ENCODE peak calls at places on chromosome 21, in six cellular contexts. H is IMR-90, U is K562, X is transverse colon, I is prostate gland, T is adrenal gland. F is an unnamed sample.

GRCh38 chr21:40845621-40846020 is 1.3 kb downstream of the DSCAM start:
- DNase-seq in H (peak), U (no peak), X (no peak), I (no peak), T (no peak), F (no peak)

GRCh38 chr21:24514081-24514733 is 1093.1 kb downstream of the MRPL39 start:
- DNase-seq in H (peak), U (no peak), X (no peak), I (no peak), T (no peak), F (no peak)

GRCh38 chr21:45803613-45804340 is 160.3 kb downstream of the PCBP3 start:
- DNase-seq in H (no peak), U (no peak), X (no peak), I (no peak), T (no peak), F (no peak)

GRCh38 chr21:43718872-43719747 is at the start of gene PDXK:
- DNase-seq in H (peak), U (peak), X (peak), I (peak), T (peak), F (peak)

GRCh38 chr21:15433091-15433490 is 296.7 kb upstream of the USP25 start:
- DNase-seq in H (no peak), U (no peak), X (no peak), I (no peak), T (no peak), F (no peak)

GRCh38 chr21:45316871-45317400 is 29.2 kb upstream of the POFUT2 start:
- DNase-seq in H (no peak), U (no peak), X (no peak), I (no peak), T (no peak), F (no peak)

GRCh38 chr21:44418876-44419230 is 36.5 kb upstream of the LRRC3 start:
- DNase-seq in H (no peak), U (no peak), X (no peak), I (no peak), T (no peak), F (no peak)

GRCh38 chr21:42413093-42413492 is 9.4 kb downstream of the UBASH3A start:
- DNase-seq in H (no peak), U (no peak), X (no peak), I (no peak), T (no peak), F (no peak)

GRCh38 chr21:44353200-44353970 is at the start of gene TRPM2:
- DNase-seq in H (no peak), U (no peak), X (peak), I (no peak), T (peak), F (no peak)

GRCh38 chr21:43578677-43579313 is 80.5 kb downstream of the HSF2BP start:
- DNase-seq in H (peak), U (no peak), X (no peak), I (no peak), T (no peak), F (no peak)

GRCh38 chr21:45888361-45889009 is 93.1 kb upstream of the COL6A1 start:
- DNase-seq in H (no peak), U (no peak), X (no peak), I (no peak), T (no peak), F (no peak)

GRCh38 chr21:42398414-42399030 is 2.7 kb upstream of the TMPRSS3 start:
- DNase-seq in H (no peak), U (no peak), X (no peak), I (no peak), T (no peak), F (no peak)

GRCh38 chr21:30216041-30216723 is at the start of gene CLDN8:
- DNase-seq in H (no peak), U (no peak), X (peak), I (peak), T (no peak), F (no peak)

GRCh38 chr21:21464691-21465090 is 466.5 kb downstream of the NCAM2 start:
- DNase-seq in H (no peak), U (no peak), X (no peak), I (no peak), T (no peak), F (no peak)

GRCh38 chr21:29256125-29256895 is 42.4 kb upstream of the BACH1 start:
- DNase-seq in H (no peak), U (no peak), X (no peak), I (no peak), T (no peak), F (no peak)

GRCh38 chr21:38282921-38283320 is 26.1 kb downstream of the KCNJ15 start:
- DNase-seq in H (peak), U (no peak), X (no peak), I (no peak), T (no peak), F (no peak)

GRCh38 chr21:28568692-28569091 is 424.0 kb downstream of the LTN1 start:
- DNase-seq in H (no peak), U (no peak), X (no peak), I (no peak), T (no peak), F (no peak)

GRCh38 chr21:31151682-31152081 is 113.4 kb upstream of the KRTAP19-8 start:
- DNase-seq in H (no peak), U (no peak), X (no peak), I (no peak), T (no peak), F (no peak)

GRCh38 chr21:42696026-42696380 is 42.6 kb downstream of the PDE9A start:
- DNase-seq in H (no peak), U (no peak), X (no peak), I (no peak), T (no peak), F (no peak)

GRCh38 chr21:26846036-26846931 is 1.1 kb upstream of the ADAMTS1 start:
- DNase-seq in H (peak), U (no peak), X (peak), I (peak), T (peak), F (peak)

GRCh38 chr21:15421521-15421920 is 308.3 kb upstream of the USP25 start:
- DNase-seq in H (no peak), U (no peak), X (no peak), I (no peak), T (no peak), F (no peak)

GRCh38 chr21:46560568-46561447 is 44.1 kb downstream of the S100B start:
- DNase-seq in H (no peak), U (peak), X (no peak), I (no peak), T (no peak), F (no peak)

GRCh38 chr21:45004481-45005263 is 64.8 kb downstream of the SLX9 start:
- DNase-seq in H (peak), U (peak), X (peak), I (no peak), T (no peak), F (peak)

GRCh38 chr21:42847051-42847707 is 32.2 kb downstream of the WDR4 start:
- DNase-seq in H (no peak), U (no peak), X (no peak), I (no peak), T (peak), F (no peak)

GRCh38 chr21:42118901-42119300 is 47.8 kb downstream of the UMODL1 start:
- DNase-seq in H (peak), U (no peak), X (peak), I (no peak), T (no peak), F (no peak)

GRCh38 chr21:45852886-45853400 is 128.6 kb upstream of the COL6A1 start:
- DNase-seq in H (no peak), U (no peak), X (no peak), I (no peak), T (no peak), F (no peak)

GRCh38 chr21:46027855-46028493 is 46.4 kb downstream of the COL6A1 start:
- DNase-seq in H (peak), U (no peak), X (no peak), I (no peak), T (no peak), F (peak)

GRCh38 chr21:34545079-34545884 is 33.3 kb upstream of the KCNE1 start:
- DNase-seq in H (peak), U (no peak), X (peak), I (no peak), T (no peak), F (no peak)
- TF ChIP-seq POLR2A in H (no peak), U (no peak), X (no peak), I (no peak), T (no peak), F (no peak)

DNA sequence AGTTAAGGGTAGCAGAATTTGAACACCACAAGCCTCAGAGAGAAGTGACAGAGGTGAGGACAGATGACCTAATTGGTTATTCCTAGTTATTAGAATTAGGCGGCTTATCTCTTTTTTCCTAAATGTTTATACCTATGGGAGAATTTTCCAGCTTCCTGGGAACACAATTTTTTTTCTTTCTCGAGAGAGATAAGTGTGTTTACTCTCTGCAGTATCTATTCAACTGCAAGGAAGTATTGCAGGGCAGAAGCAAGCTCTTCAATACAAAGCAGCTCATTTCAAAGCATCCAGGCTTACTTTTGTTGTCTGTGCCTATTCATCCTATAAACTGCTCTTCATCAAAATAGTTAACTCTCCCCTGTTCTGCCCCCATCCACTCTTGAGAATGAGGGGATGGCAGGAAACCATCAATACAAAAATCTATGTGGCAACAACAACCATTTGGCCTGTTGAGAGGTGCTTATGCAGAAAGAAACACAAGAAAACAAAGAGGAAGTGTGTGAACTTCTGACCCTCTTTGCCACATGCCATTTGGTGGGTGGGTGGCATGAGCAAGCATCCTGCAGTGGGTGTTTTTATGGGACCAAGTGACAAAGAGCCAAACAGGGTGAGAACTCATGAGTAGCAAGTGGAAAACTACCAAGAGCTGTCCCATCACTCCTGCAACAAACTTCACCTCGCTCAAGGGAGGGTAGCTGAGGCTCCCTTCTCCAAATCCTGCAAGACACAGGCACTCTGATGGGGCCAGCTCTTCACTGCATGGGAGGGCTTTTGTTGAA is 50.6 kb upstream of the MRPS6 start:
- DNase-seq in H (no peak), U (no peak), X (no peak), I (no peak), T (no peak), F (no peak)
- H3K27ac ChIP-seq in H (no peak), U (no peak), X (peak), I (no peak), T (no peak), F (no peak)

GRCh38 chr21:25582888-25583287 is 24.4 kb downstream of the MRPL39 start:
- DNase-seq in H (no peak), U (no peak), X (no peak), I (no peak), T (no peak), F (no peak)

GRCh38 chr21:25577765-25578069 is 29.6 kb downstream of the MRPL39 start:
- DNase-seq in H (no peak), U (no peak), X (no peak), I (no peak), T (no peak), F (no peak)

GRCh38 chr21:25579402-25580016 is 27.8 kb downstream of the MRPL39 start:
- DNase-seq in H (no peak), U (no peak), X (no peak), I (no peak), T (no peak), F (no peak)

GRCh38 chr21:25582164-25582563 is 25.1 kb downstream of the MRPL39 start:
- DNase-seq in H (no peak), U (no peak), X (no peak), I (no peak), T (no peak), F (no peak)

DNA sequence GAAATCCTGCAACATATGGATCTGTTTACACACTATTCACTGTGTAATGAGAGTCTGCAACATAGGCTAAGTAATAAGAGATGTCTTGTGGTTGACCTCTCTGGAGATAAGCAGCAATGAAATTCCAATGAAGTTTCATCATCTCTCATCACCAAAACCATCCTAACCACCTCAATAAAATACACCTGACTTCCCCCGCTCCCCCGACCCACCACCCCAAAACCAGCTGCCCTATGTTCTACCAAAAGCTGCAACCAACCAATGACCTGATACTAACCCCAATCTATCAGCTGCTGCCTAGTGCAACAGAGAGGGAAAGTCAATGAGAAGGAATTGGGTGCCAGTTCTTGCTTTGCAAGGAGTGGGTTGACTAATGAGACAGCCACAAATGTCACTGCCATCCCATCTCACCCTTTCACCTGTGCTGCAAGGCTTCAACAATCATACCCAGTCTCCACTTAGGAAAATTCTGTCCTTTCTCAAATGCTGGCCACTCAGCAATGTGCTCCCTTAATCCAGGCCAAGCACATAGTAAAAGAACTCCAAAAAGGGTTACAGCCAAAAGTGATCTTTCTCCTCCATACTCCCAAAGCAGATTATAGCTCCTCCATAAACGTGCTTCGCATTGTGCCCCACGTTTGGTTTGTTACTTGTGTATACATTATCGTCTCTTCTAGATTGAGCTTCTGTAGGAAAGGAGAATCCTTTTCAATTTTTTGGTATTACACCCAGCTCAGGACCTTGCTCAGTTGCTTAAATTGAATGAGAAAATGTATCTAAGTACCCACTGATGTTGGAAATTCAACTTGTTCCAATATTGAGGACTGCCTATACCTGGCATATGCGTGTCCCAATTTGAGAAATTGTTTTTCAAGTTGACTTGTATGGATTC is 29.0 kb downstream of the MRPL39 start:
- DNase-seq in H (peak), U (no peak), X (no peak), I (no peak), T (no peak), F (no peak)
- TF ChIP-seq POLR2A in H (no peak), U (no peak), X (no peak), I (no peak), T (no peak), F (no peak)

DNA sequence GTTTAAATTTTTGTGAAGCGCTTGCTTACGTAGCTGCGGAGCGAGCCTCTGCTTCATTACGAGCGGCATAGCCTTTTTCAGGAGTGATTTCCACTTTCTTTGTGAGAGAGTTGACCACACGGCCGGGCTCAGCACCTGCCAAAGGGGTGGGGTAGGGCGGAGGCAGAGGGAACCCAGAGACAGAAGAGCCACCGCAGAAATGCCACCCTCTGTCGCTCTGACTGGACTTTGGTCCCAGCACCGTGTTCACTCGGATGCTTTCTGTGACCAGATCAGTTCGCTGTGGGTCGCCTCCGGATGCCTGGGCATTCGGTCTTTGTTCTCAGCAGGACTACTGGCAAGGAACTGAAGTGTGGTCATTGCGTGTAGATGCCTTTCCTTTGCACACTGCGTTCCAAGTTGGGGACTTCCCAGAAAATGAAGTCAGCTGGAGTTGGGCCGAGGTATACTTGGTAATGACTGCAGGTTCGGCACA is 897 bp downstream of the CHODL start:
- DNase-seq in H (no peak), U (no peak), X (no peak), I (no peak), T (no peak), F (no peak)
- H3K27ac ChIP-seq in H (no peak), U (no peak), X (no peak), I (no peak), T (no peak), F (no peak)

GRCh38 chr21:16708431-16708830 is 804.4 kb upstream of the CXADR start:
- DNase-seq in H (peak), U (no peak), X (no peak), I (no peak), T (no peak), F (peak)
- TF ChIP-seq POLR2A in H (no peak), U (no peak), X (no peak), I (no peak), T (no peak), F (no peak)

GRCh38 chr21:39696196-39696595 is 48.8 kb upstream of the IGSF5 start:
- DNase-seq in H (no peak), U (no peak), X (no peak), I (no peak), T (no peak), F (no peak)
- H3K27ac ChIP-seq in H (no peak), U (no peak), X (no peak), I (no peak), T (no peak), F (no peak)

F was measured in uterus.